ENCODE peak calls at places on chromosomes 13 and 19, in ten cellular contexts. H is body of pancreas; G is left lung; J is aorta; Y is cardiac fibroblast; B is cardiac muscle cell; I is psoas muscle; O is GM23338; D is effector memory CD4-positive, alpha-beta T cell; S is BE2C. E is an unnamed sample.

GRCh38 chr19:5952193-5953033 is 25.5 kb downstream of the RANBP3 start:
- DNase-seq in H (no peak), G (no peak), J (no peak), Y (no peak), B (no peak), I (no peak), O (no peak), D (no peak), S (peak; percentile 32), E (no peak)

GRCh38 chr13:79776538-79776937 is 295.6 kb downstream of the NDFIP2 start:
- DNase-seq in H (no peak), G (no peak), J (no peak), Y (peak; percentile 23), B (no peak), I (no peak), O (no peak), D (no peak), S (no peak), E (no peak)

GRCh38 chr13:35211949-35212348 is 264.5 kb downstream of the MAB21L1 start:
- DNase-seq in H (no peak), G (no peak), J (no peak), Y (no peak), B (no peak), I (no peak), O (no peak), D (no peak), S (no peak), E (no peak)

GRCh38 chr13:107339209-107339608 is 771.3 kb upstream of the ARGLU1 start:
- DNase-seq in H (no peak), G (no peak), J (no peak), Y (no peak), B (no peak), I (no peak), O (peak; percentile 19), D (no peak), S (no peak), E (no peak)

GRCh38 chr19:44356383-44357111 is at the start of gene ZNF112:
- DNase-seq in H (peak; percentile 96), G (peak; percentile 87), J (peak; percentile 91), Y (peak; percentile 96), B (peak; percentile 93), I (peak; percentile 80), O (peak; percentile 98), D (no peak), S (peak; percentile 89), E (peak; percentile 78)

GRCh38 chr19:16283103-16283469 is 41.5 kb upstream of the KLF2 start:
- DNase-seq in H (no peak), G (no peak), J (no peak), Y (no peak), B (no peak), I (no peak), O (no peak), D (no peak), S (no peak), E (no peak)

GRCh38 chr19:44841255-44841654 is 4.8 kb upstream of the NECTIN2 start:
- DNase-seq in H (no peak), G (no peak), J (no peak), Y (no peak), B (no peak), I (no peak), O (no peak), D (no peak), S (no peak), E (no peak)

GRCh38 chr19:13764821-13765394 is 586 bp downstream of the MRI1 start:
- DNase-seq in H (peak; percentile 35), G (peak; percentile 89), J (peak; percentile 84), Y (peak; percentile 17), B (peak; percentile 50), I (peak; percentile 44), O (peak; percentile 58), D (no peak), S (peak; percentile 46), E (peak; percentile 45)

GRCh38 chr13:21221268-21221667 is 44.8 kb downstream of the MRPL57 start:
- DNase-seq in H (no peak), G (no peak), J (no peak), Y (no peak), B (no peak), I (no peak), O (no peak), D (no peak), S (no peak), E (no peak)

GRCh38 chr13:21212138-21212775 is 35.8 kb downstream of the MRPL57 start:
- DNase-seq in H (no peak), G (no peak), J (no peak), Y (no peak), B (no peak), I (no peak), O (no peak), D (no peak), S (no peak), E (no peak)

GRCh38 chr13:21219044-21219381 is 42.6 kb downstream of the MRPL57 start:
- DNase-seq in H (no peak), G (no peak), J (no peak), Y (no peak), B (no peak), I (no peak), O (no peak), D (no peak), S (no peak), E (no peak)

GRCh38 chr13:21218351-21219043 is 42.0 kb downstream of the MRPL57 start:
- DNase-seq in H (no peak), G (no peak), J (no peak), Y (no peak), B (no peak), I (no peak), O (no peak), D (no peak), S (no peak), E (no peak)

DNA sequence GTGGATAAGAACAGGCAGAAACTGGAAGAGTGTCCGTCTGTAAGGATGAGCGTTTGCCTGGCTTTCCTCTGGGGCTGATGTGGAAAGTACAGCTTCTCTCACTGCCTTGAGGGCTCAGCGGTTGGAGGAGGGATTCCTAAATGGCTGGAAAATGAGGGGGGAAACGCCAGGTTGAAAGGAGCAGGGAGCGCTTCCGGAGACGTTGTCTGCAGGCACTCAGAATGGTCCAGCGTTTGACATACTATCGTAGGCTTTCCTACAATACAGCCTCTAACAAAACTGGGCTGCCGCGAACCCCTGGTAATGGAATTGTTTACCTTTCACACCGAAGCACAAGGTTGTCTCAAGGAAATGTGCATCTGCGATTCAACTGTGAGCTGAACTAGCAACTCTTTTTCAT is 39.9 kb downstream of the MRPL57 start:
- DNase-seq in H (no peak), G (no peak), J (no peak), Y (no peak), B (no peak), I (no peak), O (peak; percentile 24), D (no peak), S (no peak), E (no peak)
- H3K4me3 ChIP-seq in H (no peak overlapping the region), G (no peak overlapping the region), J (no peak overlapping the region), Y (no peak overlapping the region), B (no peak overlapping the region), I (no peak overlapping the region), O (no peak overlapping the region), D (no peak overlapping the region), S (no peak overlapping the region), E (no peak overlapping the region)

DNA sequence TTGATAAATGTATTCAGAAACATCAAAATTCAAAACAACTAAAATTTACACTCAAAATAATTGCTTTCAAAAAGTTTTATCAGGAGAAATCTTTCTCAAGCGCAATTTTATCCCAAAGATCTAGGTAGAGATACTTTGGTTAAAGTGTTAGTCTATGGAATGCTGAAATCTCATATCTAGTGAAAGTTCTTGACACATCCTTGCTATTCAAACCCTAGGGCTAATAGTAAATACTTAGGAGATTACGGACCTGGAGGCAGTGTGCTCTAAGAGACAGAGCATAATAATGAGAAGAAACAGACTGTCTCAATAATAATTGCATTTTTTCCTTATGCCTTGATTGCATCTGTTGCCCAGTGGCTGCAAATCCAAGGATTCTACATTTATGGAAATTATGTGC is 330.8 kb downstream of the DACH1 start:
- DNase-seq in H (no peak), G (no peak), J (no peak), Y (no peak), B (no peak), I (no peak), O (no peak), D (no peak), S (no peak), E (no peak)
- H3K4me3 ChIP-seq in H (no peak overlapping the region), G (no peak overlapping the region), J (no peak overlapping the region), Y (no peak overlapping the region), B (no peak overlapping the region), I (no peak overlapping the region), O (no peak overlapping the region), D (no peak overlapping the region), S (no peak overlapping the region), E (no peak overlapping the region)

GRCh38 chr13:110233181-110233641 is 73.7 kb downstream of the COL4A1 start:
- DNase-seq in H (peak; percentile 31), G (no peak), J (peak; percentile 75), Y (peak; percentile 97), B (no peak), I (peak; percentile 63), O (no peak), D (no peak), S (no peak), E (peak; percentile 78)

GRCh38 chr13:110233682-110234280 is 73.2 kb downstream of the COL4A1 start:
- DNase-seq in H (no peak), G (no peak), J (no peak), Y (peak; percentile 75), B (no peak), I (no peak), O (no peak), D (no peak), S (no peak), E (no peak)

GRCh38 chr13:110232146-110232545 is 74.8 kb downstream of the COL4A1 start:
- DNase-seq in H (no peak), G (no peak), J (no peak), Y (no peak), B (no peak), I (no peak), O (no peak), D (no peak), S (no peak), E (no peak)

GRCh38 chr13:110231348-110232047 is 75.5 kb downstream of the COL4A1 start:
- DNase-seq in H (no peak), G (no peak), J (no peak), Y (no peak), B (no peak), I (no peak), O (no peak), D (no peak), S (no peak), E (no peak)

GRCh38 chr13:110232756-110233155 is 74.2 kb downstream of the COL4A1 start:
- DNase-seq in H (no peak), G (no peak), J (peak; percentile 72), Y (no peak), B (no peak), I (no peak), O (no peak), D (no peak), S (no peak), E (no peak)
- H3K4me3 ChIP-seq in H (no peak overlapping the region), G (no peak overlapping the region), J (no peak overlapping the region), Y (no peak overlapping the region), B (no peak overlapping the region), I (peak overlapping the region; percentile 38), O (no peak overlapping the region), D (no peak overlapping the region), S (peak overlapping the region; percentile 28), E (peak overlapping the region; percentile 11)

GRCh38 chr13:50894042-50894441 is 15.5 kb upstream of the RNASEH2B start:
- DNase-seq in H (no peak), G (no peak), J (no peak), Y (no peak), B (no peak), I (no peak), O (peak; percentile 21), D (no peak), S (no peak), E (no peak)

GRCh38 chr13:50894504-50894903 is 15.1 kb upstream of the RNASEH2B start:
- DNase-seq in H (no peak), G (no peak), J (no peak), Y (no peak), B (peak; percentile 42), I (no peak), O (no peak), D (no peak), S (no peak), E (no peak)

GRCh38 chr13:50891206-50891605 is 18.4 kb upstream of the RNASEH2B start:
- DNase-seq in H (no peak), G (no peak), J (no peak), Y (no peak), B (no peak), I (no peak), O (no peak), D (no peak), S (no peak), E (no peak)

GRCh38 chr13:50893211-50893852 is 16.3 kb upstream of the RNASEH2B start:
- DNase-seq in H (no peak), G (no peak), J (no peak), Y (peak; percentile 8), B (no peak), I (no peak), O (peak; percentile 46), D (no peak), S (no peak), E (no peak)

DNA sequence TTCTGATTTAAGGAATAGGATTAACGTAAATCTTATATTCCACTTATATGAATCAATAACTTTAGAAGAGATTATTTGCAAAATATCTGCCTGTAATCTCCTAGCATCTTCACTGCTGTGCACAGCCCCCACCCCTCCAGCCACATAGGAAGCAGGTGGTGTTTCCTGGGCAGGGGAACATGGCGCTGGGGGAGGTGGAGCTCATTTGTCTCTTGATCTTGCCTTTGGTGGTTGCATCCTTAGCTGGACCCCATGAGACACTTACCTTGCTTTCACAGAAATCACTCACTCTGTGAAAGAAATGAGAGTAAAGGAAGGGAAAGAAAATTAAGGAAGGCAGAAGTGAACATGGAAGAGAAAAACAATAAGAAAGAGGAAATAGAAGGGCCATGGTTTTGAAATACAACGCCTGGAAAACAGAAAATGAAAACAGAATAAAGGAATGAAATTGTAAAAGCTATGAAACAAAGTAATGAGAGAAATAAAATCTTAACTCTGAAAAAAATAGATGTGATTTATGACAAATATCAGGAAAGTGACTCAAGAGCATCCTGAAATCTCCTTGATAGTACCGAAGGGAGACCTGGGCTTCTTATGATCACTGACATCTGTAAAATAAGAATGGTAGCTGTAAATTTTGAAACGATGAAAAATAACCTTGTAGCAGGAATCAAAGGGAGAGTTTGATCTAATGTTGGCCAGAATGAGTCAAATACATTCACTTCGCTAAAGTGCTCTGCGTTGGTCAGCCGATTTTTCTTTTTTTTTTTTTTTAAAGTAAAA is 17.2 kb upstream of the RNASEH2B start:
- DNase-seq in H (no peak), G (no peak), J (no peak), Y (no peak), B (no peak), I (no peak), O (no peak), D (no peak), S (no peak), E (no peak)
- H3K4me3 ChIP-seq in H (no peak overlapping the region), G (no peak overlapping the region), J (no peak overlapping the region), Y (no peak overlapping the region), B (no peak overlapping the region), I (no peak overlapping the region), O (no peak overlapping the region), D (peak overlapping the region; percentile 11), S (no peak overlapping the region), E (no peak overlapping the region)

E was measured in heart right ventricle.